ENCODE peak calls at places on chromosomes 7 and 10, in ten cellular contexts. One of them, this sample, is unnamed.

GRCh38 chr10:88978463-88978862 is 12.1 kb upstream of the FAS start:
- DNase-seq in A549: no peak
- DNase-seq in nephron progenitor cell: no peak
- DNase-seq in cardiac muscle cell: no peak
- DNase-seq in dorsolateral prefrontal cortex: no peak
- DNase-seq in activated CD8-positive, alpha-beta T cell treated with anti-CD3 and anti-CD28 coated beads for 36 hours: no peak
- DNase-seq in upper lobe of right lung: no peak
- DNase-seq in AG10803: no peak
- DNase-seq in AG09309: no peak
- DNase-seq in CD4-positive, alpha-beta T cell: no peak
- DNase-seq in this sample: no peak

GRCh38 chr7:77235280-77235679 is 35.7 kb upstream of the FGL2 start:
- DNase-seq in A549: no peak
- DNase-seq in nephron progenitor cell: no peak
- DNase-seq in cardiac muscle cell: no peak
- DNase-seq in dorsolateral prefrontal cortex: no peak
- DNase-seq in activated CD8-positive, alpha-beta T cell treated with anti-CD3 and anti-CD28 coated beads for 36 hours: no peak
- DNase-seq in upper lobe of right lung: no peak
- DNase-seq in AG10803: peak
- DNase-seq in AG09309: peak
- DNase-seq in CD4-positive, alpha-beta T cell: no peak
- DNase-seq in this sample: no peak

GRCh38 chr7:230274-230673 is 37.9 kb downstream of the FAM20C start:
- DNase-seq in A549: no peak
- DNase-seq in nephron progenitor cell: no peak
- DNase-seq in cardiac muscle cell: no peak
- DNase-seq in dorsolateral prefrontal cortex: no peak
- DNase-seq in activated CD8-positive, alpha-beta T cell treated with anti-CD3 and anti-CD28 coated beads for 36 hours: no peak
- DNase-seq in upper lobe of right lung: no peak
- DNase-seq in AG10803: no peak
- DNase-seq in AG09309: no peak
- DNase-seq in CD4-positive, alpha-beta T cell: no peak
- DNase-seq in this sample: no peak

GRCh38 chr10:70417568-70417967 is 13.6 kb downstream of the EIF4EBP2 start:
- DNase-seq in A549: no peak
- DNase-seq in nephron progenitor cell: no peak
- DNase-seq in cardiac muscle cell: no peak
- DNase-seq in dorsolateral prefrontal cortex: no peak
- DNase-seq in activated CD8-positive, alpha-beta T cell treated with anti-CD3 and anti-CD28 coated beads for 36 hours: no peak
- DNase-seq in upper lobe of right lung: no peak
- DNase-seq in AG10803: no peak
- DNase-seq in AG09309: no peak
- DNase-seq in CD4-positive, alpha-beta T cell: no peak
- DNase-seq in this sample: peak

GRCh38 chr10:130727766-130728490 is 583.6 kb downstream of the TCERG1L start:
- DNase-seq in A549: no peak
- DNase-seq in nephron progenitor cell: no peak
- DNase-seq in cardiac muscle cell: no peak
- DNase-seq in dorsolateral prefrontal cortex: no peak
- DNase-seq in activated CD8-positive, alpha-beta T cell treated with anti-CD3 and anti-CD28 coated beads for 36 hours: no peak
- DNase-seq in upper lobe of right lung: peak
- DNase-seq in AG10803: no peak
- DNase-seq in AG09309: no peak
- DNase-seq in CD4-positive, alpha-beta T cell: no peak
- DNase-seq in this sample: no peak

GRCh38 chr10:80760914-80761371 is 223.2 kb downstream of the SH2D4B start:
- DNase-seq in A549: no peak
- DNase-seq in nephron progenitor cell: no peak
- DNase-seq in cardiac muscle cell: no peak
- DNase-seq in dorsolateral prefrontal cortex: no peak
- DNase-seq in activated CD8-positive, alpha-beta T cell treated with anti-CD3 and anti-CD28 coated beads for 36 hours: no peak
- DNase-seq in upper lobe of right lung: no peak
- DNase-seq in AG10803: no peak
- DNase-seq in AG09309: no peak
- DNase-seq in CD4-positive, alpha-beta T cell: no peak
- DNase-seq in this sample: peak

GRCh38 chr7:135914346-135914745 is 62.8 kb downstream of the MTPN start:
- DNase-seq in A549: no peak
- DNase-seq in nephron progenitor cell: no peak
- DNase-seq in cardiac muscle cell: peak
- DNase-seq in dorsolateral prefrontal cortex: no peak
- DNase-seq in activated CD8-positive, alpha-beta T cell treated with anti-CD3 and anti-CD28 coated beads for 36 hours: no peak
- DNase-seq in upper lobe of right lung: no peak
- DNase-seq in AG10803: no peak
- DNase-seq in AG09309: no peak
- DNase-seq in CD4-positive, alpha-beta T cell: no peak
- DNase-seq in this sample: no peak

GRCh38 chr10:32941357-32941756 is 16.7 kb downstream of the ITGB1 start:
- DNase-seq in A549: no peak
- DNase-seq in nephron progenitor cell: no peak
- DNase-seq in cardiac muscle cell: peak
- DNase-seq in dorsolateral prefrontal cortex: no peak
- DNase-seq in activated CD8-positive, alpha-beta T cell treated with anti-CD3 and anti-CD28 coated beads for 36 hours: no peak
- DNase-seq in upper lobe of right lung: no peak
- DNase-seq in AG10803: peak
- DNase-seq in AG09309: no peak
- DNase-seq in CD4-positive, alpha-beta T cell: no peak
- DNase-seq in this sample: no peak

GRCh38 chr7:127551941-127552340 is 33.5 kb downstream of the GCC1 start:
- DNase-seq in A549: no peak
- DNase-seq in nephron progenitor cell: no peak
- DNase-seq in cardiac muscle cell: no peak
- DNase-seq in dorsolateral prefrontal cortex: no peak
- DNase-seq in activated CD8-positive, alpha-beta T cell treated with anti-CD3 and anti-CD28 coated beads for 36 hours: no peak
- DNase-seq in upper lobe of right lung: no peak
- DNase-seq in AG10803: no peak
- DNase-seq in AG09309: no peak
- DNase-seq in CD4-positive, alpha-beta T cell: no peak
- DNase-seq in this sample: no peak

GRCh38 chr10:121851791-121852190 is 76.0 kb downstream of the ATE1 start:
- DNase-seq in A549: no peak
- DNase-seq in nephron progenitor cell: no peak
- DNase-seq in cardiac muscle cell: no peak
- DNase-seq in dorsolateral prefrontal cortex: no peak
- DNase-seq in activated CD8-positive, alpha-beta T cell treated with anti-CD3 and anti-CD28 coated beads for 36 hours: no peak
- DNase-seq in upper lobe of right lung: no peak
- DNase-seq in AG10803: no peak
- DNase-seq in AG09309: no peak
- DNase-seq in CD4-positive, alpha-beta T cell: no peak
- DNase-seq in this sample: no peak

GRCh38 chr7:3592438-3593134 is 291.5 kb downstream of the SDK1 start:
- DNase-seq in A549: no peak
- DNase-seq in nephron progenitor cell: no peak
- DNase-seq in cardiac muscle cell: no peak
- DNase-seq in dorsolateral prefrontal cortex: no peak
- DNase-seq in activated CD8-positive, alpha-beta T cell treated with anti-CD3 and anti-CD28 coated beads for 36 hours: no peak
- DNase-seq in upper lobe of right lung: no peak
- DNase-seq in AG10803: no peak
- DNase-seq in AG09309: no peak
- DNase-seq in CD4-positive, alpha-beta T cell: no peak
- DNase-seq in this sample: no peak

GRCh38 chr10:70247360-70247759 is 14.1 kb upstream of the PPA1 start:
- DNase-seq in A549: no peak
- DNase-seq in nephron progenitor cell: no peak
- DNase-seq in cardiac muscle cell: no peak
- DNase-seq in dorsolateral prefrontal cortex: no peak
- DNase-seq in activated CD8-positive, alpha-beta T cell treated with anti-CD3 and anti-CD28 coated beads for 36 hours: no peak
- DNase-seq in upper lobe of right lung: no peak
- DNase-seq in AG10803: no peak
- DNase-seq in AG09309: no peak
- DNase-seq in CD4-positive, alpha-beta T cell: no peak
- DNase-seq in this sample: peak

GRCh38 chr10:1209355-1209979 is 153.3 kb downstream of the WDR37 start:
- DNase-seq in A549: no peak
- DNase-seq in nephron progenitor cell: no peak
- DNase-seq in cardiac muscle cell: no peak
- DNase-seq in dorsolateral prefrontal cortex: no peak
- DNase-seq in activated CD8-positive, alpha-beta T cell treated with anti-CD3 and anti-CD28 coated beads for 36 hours: no peak
- DNase-seq in upper lobe of right lung: peak
- DNase-seq in AG10803: no peak
- DNase-seq in AG09309: no peak
- DNase-seq in CD4-positive, alpha-beta T cell: no peak
- DNase-seq in this sample: no peak

DNA sequence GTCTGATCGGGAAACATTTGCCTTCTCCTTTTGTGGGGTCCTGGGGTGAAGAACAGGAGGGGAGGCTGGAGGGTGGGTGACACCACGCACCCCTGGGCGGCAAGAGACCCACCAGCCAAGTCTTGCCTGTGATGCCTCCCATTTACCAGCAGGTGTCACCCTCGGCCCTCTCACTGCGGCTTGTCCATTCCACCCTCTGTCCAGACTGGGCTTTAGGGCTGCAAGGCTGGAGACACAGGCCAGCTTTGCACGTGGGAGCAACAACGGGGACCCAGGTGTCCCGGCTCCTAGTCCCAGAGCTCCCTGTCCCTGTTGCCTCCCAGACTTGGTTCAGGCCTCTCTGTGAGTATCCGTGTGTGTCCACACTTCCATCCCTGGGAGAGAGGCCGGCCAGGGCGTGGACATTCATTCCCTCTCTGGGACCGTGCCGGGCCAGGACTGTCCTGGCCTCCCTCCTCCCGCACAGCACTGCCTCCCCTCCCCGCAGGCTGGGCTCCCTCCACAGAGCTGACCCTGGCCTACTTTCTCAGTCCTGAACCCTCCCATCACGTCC is 36.2 kb upstream of the GTF2IRD1 start:
- DNase-seq in A549: peak
- DNase-seq in nephron progenitor cell: peak
- DNase-seq in cardiac muscle cell: peak
- DNase-seq in dorsolateral prefrontal cortex: peak
- DNase-seq in activated CD8-positive, alpha-beta T cell treated with anti-CD3 and anti-CD28 coated beads for 36 hours: peak
- DNase-seq in upper lobe of right lung: peak
- DNase-seq in AG10803: peak
- DNase-seq in AG09309: no peak
- DNase-seq in CD4-positive, alpha-beta T cell: peak
- DNase-seq in this sample: peak
- TF ChIP-seq CTCF in A549: peak
- TF ChIP-seq CTCF in nephron progenitor cell: peak
- TF ChIP-seq CTCF in cardiac muscle cell: peak
- TF ChIP-seq CTCF in dorsolateral prefrontal cortex: peak
- TF ChIP-seq CTCF in activated CD8-positive, alpha-beta T cell treated with anti-CD3 and anti-CD28 coated beads for 36 hours: peak
- TF ChIP-seq CTCF in upper lobe of right lung: peak
- TF ChIP-seq CTCF in AG10803: peak
- TF ChIP-seq CTCF in AG09309: peak
- TF ChIP-seq CTCF in CD4-positive, alpha-beta T cell: peak
- TF ChIP-seq CTCF in this sample: peak

DNA sequence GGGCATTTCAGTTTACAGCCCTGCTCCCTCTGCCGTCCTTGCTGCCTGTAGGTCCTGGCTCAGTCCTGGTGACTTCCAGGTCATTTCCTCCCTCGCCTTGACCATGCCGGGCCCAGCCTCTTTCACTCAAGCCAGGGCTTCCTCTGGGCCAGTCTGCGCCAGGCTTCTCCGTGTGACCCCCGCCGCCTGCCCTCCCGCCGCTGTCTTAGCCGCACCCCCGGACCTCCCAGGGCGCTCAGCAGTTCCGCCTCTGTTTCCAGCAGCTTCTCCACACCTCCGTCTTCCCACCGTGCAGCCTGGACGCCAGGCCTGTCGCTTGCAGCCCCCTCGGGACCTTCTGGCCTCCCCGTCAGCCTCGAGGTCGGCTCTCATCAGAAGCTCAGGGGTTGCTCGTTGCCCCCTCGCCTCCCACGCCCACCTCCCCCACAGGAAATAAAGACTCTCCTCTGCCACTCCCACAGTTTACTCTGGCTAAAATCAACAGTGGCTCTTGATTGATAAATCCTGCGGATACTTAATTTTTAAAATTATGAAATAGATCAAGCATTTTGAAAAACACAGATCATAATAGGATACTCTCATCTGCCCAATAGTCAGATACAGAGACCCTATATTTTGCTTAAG is 123.1 kb upstream of the FZD8 start:
- DNase-seq in A549: no peak
- DNase-seq in nephron progenitor cell: peak
- DNase-seq in cardiac muscle cell: no peak
- DNase-seq in dorsolateral prefrontal cortex: no peak
- DNase-seq in activated CD8-positive, alpha-beta T cell treated with anti-CD3 and anti-CD28 coated beads for 36 hours: no peak
- DNase-seq in upper lobe of right lung: peak
- DNase-seq in AG10803: no peak
- DNase-seq in AG09309: no peak
- DNase-seq in CD4-positive, alpha-beta T cell: no peak
- DNase-seq in this sample: no peak
- TF ChIP-seq CTCF in A549: no peak
- TF ChIP-seq CTCF in nephron progenitor cell: no peak
- TF ChIP-seq CTCF in cardiac muscle cell: no peak
- TF ChIP-seq CTCF in dorsolateral prefrontal cortex: no peak
- TF ChIP-seq CTCF in activated CD8-positive, alpha-beta T cell treated with anti-CD3 and anti-CD28 coated beads for 36 hours: no peak
- TF ChIP-seq CTCF in upper lobe of right lung: no peak
- TF ChIP-seq CTCF in AG10803: no peak
- TF ChIP-seq CTCF in AG09309: no peak
- TF ChIP-seq CTCF in CD4-positive, alpha-beta T cell: no peak
- TF ChIP-seq CTCF in this sample: no peak

DNA sequence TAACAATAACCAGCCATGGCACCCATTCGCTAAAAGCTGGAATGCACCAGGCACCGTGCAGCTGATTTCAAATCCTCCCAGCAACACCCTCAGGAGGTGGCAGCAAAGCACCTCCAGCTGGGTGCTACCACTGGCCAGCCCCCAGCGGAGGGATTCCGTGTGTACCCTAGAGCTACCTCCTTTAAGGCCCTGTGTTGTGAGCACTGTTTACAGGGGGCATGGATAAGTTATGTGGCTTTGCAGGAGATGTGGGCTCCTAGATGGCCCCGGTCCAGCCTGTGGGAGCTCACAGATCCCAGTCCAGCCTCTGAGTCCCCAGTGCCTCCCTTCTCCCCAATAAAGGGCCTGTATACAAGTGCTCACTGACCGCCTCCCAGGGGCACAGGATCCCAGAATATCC is 27.1 kb downstream of the TNRC18 start:
- DNase-seq in A549: peak
- DNase-seq in nephron progenitor cell: no peak
- DNase-seq in cardiac muscle cell: no peak
- DNase-seq in dorsolateral prefrontal cortex: peak
- DNase-seq in activated CD8-positive, alpha-beta T cell treated with anti-CD3 and anti-CD28 coated beads for 36 hours: peak
- DNase-seq in upper lobe of right lung: peak
- DNase-seq in AG10803: peak
- DNase-seq in AG09309: no peak
- DNase-seq in CD4-positive, alpha-beta T cell: peak
- DNase-seq in this sample: peak
- TF ChIP-seq CTCF in A549: peak
- TF ChIP-seq CTCF in nephron progenitor cell: no peak
- TF ChIP-seq CTCF in cardiac muscle cell: no peak
- TF ChIP-seq CTCF in dorsolateral prefrontal cortex: peak
- TF ChIP-seq CTCF in activated CD8-positive, alpha-beta T cell treated with anti-CD3 and anti-CD28 coated beads for 36 hours: peak
- TF ChIP-seq CTCF in upper lobe of right lung: peak
- TF ChIP-seq CTCF in AG10803: peak
- TF ChIP-seq CTCF in AG09309: peak
- TF ChIP-seq CTCF in CD4-positive, alpha-beta T cell: peak
- TF ChIP-seq CTCF in this sample: peak

DNA sequence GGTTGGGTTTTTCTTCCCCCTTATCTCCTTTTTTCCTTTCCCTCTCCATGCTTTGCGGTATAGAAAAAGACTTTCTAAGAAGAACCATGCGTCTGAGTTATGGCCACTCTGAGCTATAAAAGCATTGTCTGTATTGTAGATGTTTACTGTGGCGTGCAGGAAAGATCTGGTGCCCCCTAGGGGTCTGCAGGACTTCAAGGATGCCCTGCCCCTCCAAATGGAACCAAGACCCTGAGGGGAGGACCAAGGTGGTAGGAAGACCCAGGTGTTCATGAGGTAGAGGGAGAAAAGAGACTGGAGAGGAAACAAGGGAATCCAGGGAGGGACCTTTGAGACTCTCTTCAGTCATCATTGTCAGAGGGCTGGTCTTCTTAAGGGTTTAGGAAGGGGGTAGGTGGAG is 68.8 kb downstream of the CYP26A1 start:
- DNase-seq in A549: no peak
- DNase-seq in nephron progenitor cell: no peak
- DNase-seq in cardiac muscle cell: no peak
- DNase-seq in dorsolateral prefrontal cortex: no peak
- DNase-seq in activated CD8-positive, alpha-beta T cell treated with anti-CD3 and anti-CD28 coated beads for 36 hours: no peak
- DNase-seq in upper lobe of right lung: no peak
- DNase-seq in AG10803: no peak
- DNase-seq in AG09309: no peak
- DNase-seq in CD4-positive, alpha-beta T cell: no peak
- DNase-seq in this sample: no peak
- TF ChIP-seq CTCF in A549: no peak
- TF ChIP-seq CTCF in nephron progenitor cell: no peak
- TF ChIP-seq CTCF in cardiac muscle cell: no peak
- TF ChIP-seq CTCF in dorsolateral prefrontal cortex: no peak
- TF ChIP-seq CTCF in activated CD8-positive, alpha-beta T cell treated with anti-CD3 and anti-CD28 coated beads for 36 hours: no peak
- TF ChIP-seq CTCF in upper lobe of right lung: no peak
- TF ChIP-seq CTCF in AG10803: no peak
- TF ChIP-seq CTCF in AG09309: no peak
- TF ChIP-seq CTCF in CD4-positive, alpha-beta T cell: no peak
- TF ChIP-seq CTCF in this sample: peak

This sample was measured in GM20000.